ENCODE peak calls at places on chromosomes 6 and 20, in nine cellular contexts. T, N, X, O, R, J, Z, M and L are unnamed samples.

GRCh38 chr20:54643761-54644160 is 168.4 kb downstream of the DOK5 start:
- DNase-seq in T (peak), N (no peak), X (no peak), O (no peak), R (peak), J (peak), Z (no peak), M (no peak), L (no peak)

GRCh38 chr6:88869263-88870023 is 94.0 kb downstream of the RNGTT start:
- DNase-seq in T (no peak), N (no peak), X (no peak), O (no peak), R (peak), J (peak), Z (no peak), M (peak), L (no peak)

GRCh38 chr20:7540018-7540417 is 400.2 kb downstream of the HAO1 start:
- DNase-seq in T (no peak), N (no peak), X (no peak), O (no peak), R (no peak), J (no peak), Z (no peak), M (no peak), L (no peak)

GRCh38 chr6:167116109-167116837 is 6.6 kb upstream of the CCR6 start:
- DNase-seq in T (peak), N (no peak), X (no peak), O (no peak), R (peak), J (no peak), Z (no peak), M (no peak), L (no peak)

GRCh38 chr20:4022386-4023350 is 7.3 kb upstream of the RNF24 start:
- DNase-seq in T (peak), N (no peak), X (peak), O (no peak), R (peak), J (no peak), Z (no peak), M (no peak), L (no peak)

GRCh38 chr6:5684320-5684719 is 322.4 kb downstream of the NRN1 start:
- DNase-seq in T (no peak), N (no peak), X (no peak), O (no peak), R (peak), J (peak), Z (no peak), M (no peak), L (no peak)

GRCh38 chr6:139409026-139409425 is 34.6 kb upstream of the CITED2 start:
- DNase-seq in T (peak), N (no peak), X (peak), O (no peak), R (peak), J (peak), Z (no peak), M (no peak), L (no peak)

GRCh38 chr6:136757150-136757549 is 35.1 kb downstream of the MAP3K5 start:
- DNase-seq in T (peak), N (no peak), X (no peak), O (no peak), R (peak), J (peak), Z (no peak), M (no peak), L (no peak)

GRCh38 chr6:125789576-125790402 is 971 bp upstream of the NCOA7 start:
- DNase-seq in T (peak), N (no peak), X (peak), O (no peak), R (peak), J (peak), Z (peak), M (peak), L (no peak)

GRCh38 chr6:80638222-80639055 is 532.0 kb downstream of the BCKDHB start:
- DNase-seq in T (peak), N (no peak), X (peak), O (peak), R (peak), J (peak), Z (no peak), M (peak), L (no peak)

GRCh38 chr20:53216856-53217576 is 244.9 kb downstream of the TSHZ2 start:
- DNase-seq in T (peak), N (peak), X (peak), O (peak), R (peak), J (no peak), Z (peak), M (peak), L (no peak)

GRCh38 chr6:141685416-141685815 is 447.3 kb upstream of the GJE1 start:
- DNase-seq in T (no peak), N (no peak), X (no peak), O (no peak), R (peak), J (peak), Z (no peak), M (no peak), L (no peak)

GRCh38 chr6:152273002-152273401 is 364.2 kb downstream of the SYNE1 start:
- DNase-seq in T (peak), N (no peak), X (no peak), O (no peak), R (peak), J (peak), Z (no peak), M (no peak), L (no peak)

GRCh38 chr20:46253391-46253790 is 54.9 kb downstream of the CDH22 start:
- DNase-seq in T (no peak), N (no peak), X (peak), O (peak), R (peak), J (no peak), Z (no peak), M (no peak), L (no peak)

GRCh38 chr6:156809034-156809433 is 31.9 kb downstream of the ARID1B start:
- DNase-seq in T (peak), N (no peak), X (no peak), O (no peak), R (peak), J (peak), Z (no peak), M (peak), L (no peak)

GRCh38 chr20:49866051-49866450 is 49.3 kb downstream of the SPATA2 start:
- DNase-seq in T (peak), N (no peak), X (no peak), O (no peak), R (peak), J (peak), Z (no peak), M (no peak), L (no peak)

GRCh38 chr6:54771968-54772367 is 74.6 kb upstream of the FAM83B start:
- DNase-seq in T (no peak), N (no peak), X (no peak), O (no peak), R (no peak), J (no peak), Z (no peak), M (no peak), L (no peak)

GRCh38 chr6:17585766-17586502 is 14.2 kb upstream of the FAM8A1 start:
- DNase-seq in T (no peak), N (no peak), X (peak), O (no peak), R (no peak), J (no peak), Z (no peak), M (peak), L (no peak)

GRCh38 chr20:44256961-44257360 is 9.9 kb downstream of the GDAP1L1 start:
- DNase-seq in T (no peak), N (no peak), X (no peak), O (no peak), R (no peak), J (no peak), Z (no peak), M (no peak), L (no peak)

DNA sequence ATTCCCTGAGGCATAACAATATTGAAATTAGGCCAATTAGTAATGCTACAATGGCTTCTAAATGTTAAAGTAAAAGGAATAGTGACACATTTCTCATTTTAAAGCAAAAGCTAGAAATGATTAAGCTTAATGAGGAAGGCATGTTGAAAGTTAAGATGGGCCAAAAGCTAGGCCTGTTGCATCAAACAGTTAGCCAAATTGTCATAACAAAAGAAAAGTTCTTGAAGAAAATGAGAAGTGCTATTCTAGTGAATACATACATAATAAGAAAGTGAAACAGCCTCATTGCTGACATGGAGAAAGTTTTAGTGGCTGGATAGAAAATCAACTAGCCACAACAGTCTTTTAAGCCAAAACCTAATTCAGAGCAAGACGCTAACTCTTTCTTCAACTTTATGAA is 12.9 kb downstream of the OR2A4 start:
- DNase-seq in T (no peak), N (no peak), X (no peak), O (no peak), R (no peak), J (no peak), Z (no peak), M (no peak), L (no peak)
- H3K4me3 ChIP-seq in T (no peak), N (no peak), X (no peak), O (no peak), R (no peak), J (no peak), Z (no peak), M (no peak), L (no peak)

GRCh38 chr20:39338977-39339376 is 376.8 kb downstream of the DHX35 start:
- DNase-seq in T (no peak), N (no peak), X (peak), O (no peak), R (peak), J (no peak), Z (no peak), M (no peak), L (no peak)
- H3K4me3 ChIP-seq in T (no peak), N (no peak), X (no peak), O (no peak), R (no peak), J (no peak), Z (no peak), M (no peak), L (no peak)

DNA sequence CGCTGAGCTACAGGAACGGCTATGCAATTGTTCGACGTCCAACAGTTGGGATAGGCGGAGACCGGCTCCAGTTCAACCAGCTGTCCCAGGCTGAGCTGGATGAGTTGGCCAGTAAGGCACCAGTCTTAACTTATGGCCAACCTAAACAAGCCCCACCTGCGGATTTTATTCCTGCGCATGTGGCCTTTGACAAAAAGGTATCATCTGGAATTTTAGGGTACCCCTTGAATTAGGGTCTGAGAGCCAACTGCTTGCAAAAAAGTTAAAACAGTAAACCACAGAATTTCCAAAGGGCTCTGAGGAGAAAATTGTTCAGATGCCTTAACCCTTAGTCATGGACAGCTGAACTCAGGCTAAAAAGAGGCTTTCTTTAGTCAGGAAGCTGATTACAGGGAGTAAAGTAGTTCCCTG is 3.8 kb downstream of the EFHC1 start:
- DNase-seq in T (peak), N (no peak), X (peak), O (no peak), R (peak), J (peak), Z (no peak), M (peak), L (no peak)
- H3K4me3 ChIP-seq in T (no peak), N (no peak), X (no peak), O (no peak), R (peak), J (no peak), Z (no peak), M (no peak), L (peak)

DNA sequence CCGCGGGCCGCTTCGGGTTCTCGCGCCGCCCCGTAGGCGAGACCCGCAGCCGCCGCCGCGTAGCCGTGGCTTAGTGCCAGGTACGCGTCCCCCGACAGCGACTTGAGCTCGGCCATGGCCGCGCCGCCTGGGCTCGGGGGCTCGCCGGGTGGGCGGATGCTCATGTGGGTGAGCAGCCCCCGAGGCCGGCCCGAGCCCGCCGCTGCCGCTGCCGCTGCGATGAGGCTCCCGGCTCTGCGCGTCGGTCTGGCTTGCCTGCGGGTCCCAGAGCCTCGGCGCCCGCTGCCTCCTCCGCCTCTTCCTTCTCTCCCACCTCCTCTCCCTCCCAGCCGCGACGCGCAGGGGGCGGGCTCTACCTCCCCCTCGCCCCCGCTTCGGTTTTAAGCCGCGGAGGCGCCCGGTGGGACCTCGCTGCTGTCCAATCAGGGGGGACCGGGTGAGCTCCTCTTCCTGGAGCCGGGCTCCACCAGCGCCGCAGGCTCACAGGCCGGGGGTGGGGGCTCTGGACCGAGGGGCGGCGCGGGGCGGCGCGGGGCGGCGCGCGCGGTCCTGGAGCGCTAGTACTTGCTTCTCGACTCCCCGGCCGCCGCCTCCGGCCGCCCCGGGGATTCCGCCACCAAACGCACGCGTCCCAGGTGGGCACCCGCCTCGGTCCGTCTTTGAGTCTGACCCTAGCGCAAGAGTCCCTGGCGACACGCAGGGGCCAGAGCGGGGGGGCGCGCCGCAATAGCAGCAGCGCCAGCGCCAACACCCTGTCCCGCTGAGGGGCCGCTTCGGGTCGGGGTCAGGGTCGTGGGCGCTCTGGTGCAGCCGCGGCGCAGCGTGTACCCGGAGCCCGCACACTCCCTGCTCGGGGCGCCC is at the start of gene BHLHE23:
- DNase-seq in T (peak), N (no peak), X (peak), O (no peak), R (no peak), J (no peak), Z (no peak), M (no peak), L (no peak)
- H3K4me3 ChIP-seq in T (peak), N (no peak), X (no peak), O (peak), R (no peak), J (no peak), Z (no peak), M (no peak), L (peak)